ENCODE peak calls at places on chromosomes 3 and 15, in six cellular contexts. S is fibroblast of mammary gland, G is GM06990, W is ovary, Z is HCT116, J is vagina. Q is an unnamed sample.

GRCh38 chr3:182035324-182035723 is 323.6 kb downstream of the SOX2 start:
- DNase-seq in S (no peak), G (no peak), W (no peak), Z (no peak), J (no peak), Q (no peak)

GRCh38 chr3:28218071-28218916 is 23.1 kb upstream of the CMC1 start:
- DNase-seq in S (no peak), G (peak; percentile 66), W (no peak), Z (no peak), J (no peak), Q (no peak)

GRCh38 chr3:11605398-11605797 is 38.3 kb downstream of the VGLL4 start:
- DNase-seq in S (no peak), G (no peak), W (no peak), Z (no peak), J (no peak), Q (no peak)

GRCh38 chr3:147428396-147429153 is 19.4 kb downstream of the ZIC1 start:
- DNase-seq in S (no peak), G (no peak), W (no peak), Z (no peak), J (no peak), Q (no peak)

GRCh38 chr15:101396484-101397261 is 92.8 kb downstream of the PCSK6 start:
- DNase-seq in S (no peak), G (no peak), W (no peak), Z (no peak), J (no peak), Q (no peak)

GRCh38 chr3:150370129-150370602 is 37.9 kb upstream of the TSC22D2 start:
- DNase-seq in S (peak; percentile 95), G (no peak), W (no peak), Z (peak; percentile 92), J (no peak), Q (peak; percentile 88)

GRCh38 chr15:90192961-90193786 is 8.0 kb upstream of the SEMA4B start:
- DNase-seq in S (no peak), G (no peak), W (no peak), Z (no peak), J (no peak), Q (no peak)

GRCh38 chr3:120348065-120348980 is 831 bp downstream of the LRRC58 start:
- DNase-seq in S (peak; percentile 21), G (no peak), W (no peak), Z (no peak), J (no peak), Q (no peak)

GRCh38 chr3:56825579-56826438 is 24.1 kb upstream of the ARHGEF3 start:
- DNase-seq in S (peak; percentile 37), G (no peak), W (no peak), Z (no peak), J (no peak), Q (no peak)

GRCh38 chr15:89088605-89089315 is 504 bp downstream of the ABHD2 start:
- DNase-seq in S (no peak), G (peak; percentile 24), W (peak; percentile 65), Z (no peak), J (no peak), Q (no peak)

GRCh38 chr15:85788796-85789495 is 5.8 kb downstream of the KLHL25 start:
- DNase-seq in S (no peak), G (no peak), W (no peak), Z (no peak), J (no peak), Q (no peak)

GRCh38 chr3:45975696-45976095 is 19.9 kb downstream of the FYCO1 start:
- DNase-seq in S (no peak), G (no peak), W (no peak), Z (no peak), J (no peak), Q (no peak)

GRCh38 chr3:152461460-152461859 is 192.7 kb downstream of the MBNL1 start:
- DNase-seq in S (no peak), G (no peak), W (no peak), Z (no peak), J (no peak), Q (no peak)

GRCh38 chr3:23580337-23580736 is 225.4 kb upstream of the UBE2E1 start:
- DNase-seq in S (peak; percentile 82), G (no peak), W (no peak), Z (no peak), J (no peak), Q (no peak)

GRCh38 chr3:137771401-137772230 is 7.5 kb downstream of the SOX14 start:
- DNase-seq in S (no peak), G (no peak), W (no peak), Z (no peak), J (no peak), Q (no peak)

GRCh38 chr15:63331456-63331855 is 50.2 kb downstream of the CA12 start:
- DNase-seq in S (peak; percentile 35), G (no peak), W (no peak), Z (no peak), J (no peak), Q (no peak)

GRCh38 chr3:141878812-141879211 is 2.4 kb downstream of the ATP1B3 start:
- DNase-seq in S (peak; percentile 62), G (no peak), W (no peak), Z (no peak), J (no peak), Q (peak; percentile 30)

GRCh38 chr3:42755681-42756578 is 17.1 kb downstream of the CCDC13 start:
- DNase-seq in S (peak; percentile 53), G (no peak), W (no peak), Z (no peak), J (no peak), Q (no peak)

GRCh38 chr3:170811515-170811914 is 58.5 kb downstream of the RPL22L1 start:
- DNase-seq in S (peak; percentile 74), G (no peak), W (no peak), Z (no peak), J (no peak), Q (no peak)

GRCh38 chr3:168989396-168989795 is 674.1 kb downstream of the MECOM start:
- DNase-seq in S (peak; percentile 37), G (no peak), W (no peak), Z (no peak), J (no peak), Q (no peak)

GRCh38 chr3:104873331-104873730 is 493.4 kb upstream of the ALCAM start:
- DNase-seq in S (no peak), G (no peak), W (no peak), Z (no peak), J (no peak), Q (no peak)

GRCh38 chr3:25662921-25663320 is 1.8 kb downstream of the TOP2B start:
- DNase-seq in S (no peak), G (no peak), W (no peak), Z (no peak), J (no peak), Q (no peak)

GRCh38 chr3:135310317-135310716 is 515.3 kb downstream of the EPHB1 start:
- DNase-seq in S (no peak), G (peak; percentile 6), W (no peak), Z (no peak), J (no peak), Q (no peak)

GRCh38 chr3:45955706-45956105 is 12.4 kb downstream of the CXCR6 start:
- DNase-seq in S (no peak), G (no peak), W (no peak), Z (no peak), J (no peak), Q (no peak)

GRCh38 chr3:186108106-186108940 is 566 bp downstream of the ETV5 start:
- DNase-seq in S (peak; percentile 51), G (peak; percentile 53), W (no peak), Z (peak; percentile 33), J (no peak), Q (no peak)

GRCh38 chr3:174242311-174243041 is 616.7 kb upstream of the NAALADL2 start:
- DNase-seq in S (peak; percentile 52), G (no peak), W (no peak), Z (no peak), J (no peak), Q (no peak)

GRCh38 chr3:174247671-174248070 is 611.5 kb upstream of the NAALADL2 start:
- DNase-seq in S (no peak), G (no peak), W (no peak), Z (no peak), J (no peak), Q (no peak)

GRCh38 chr3:174243194-174243593 is 615.9 kb upstream of the NAALADL2 start:
- DNase-seq in S (peak; percentile 38), G (no peak), W (no peak), Z (no peak), J (no peak), Q (no peak)
- H3K4me3 ChIP-seq in S (no peak overlapping the region), G (no peak overlapping the region), W (no peak overlapping the region), Z (no peak overlapping the region), J (no peak overlapping the region), Q (no peak overlapping the region)

DNA sequence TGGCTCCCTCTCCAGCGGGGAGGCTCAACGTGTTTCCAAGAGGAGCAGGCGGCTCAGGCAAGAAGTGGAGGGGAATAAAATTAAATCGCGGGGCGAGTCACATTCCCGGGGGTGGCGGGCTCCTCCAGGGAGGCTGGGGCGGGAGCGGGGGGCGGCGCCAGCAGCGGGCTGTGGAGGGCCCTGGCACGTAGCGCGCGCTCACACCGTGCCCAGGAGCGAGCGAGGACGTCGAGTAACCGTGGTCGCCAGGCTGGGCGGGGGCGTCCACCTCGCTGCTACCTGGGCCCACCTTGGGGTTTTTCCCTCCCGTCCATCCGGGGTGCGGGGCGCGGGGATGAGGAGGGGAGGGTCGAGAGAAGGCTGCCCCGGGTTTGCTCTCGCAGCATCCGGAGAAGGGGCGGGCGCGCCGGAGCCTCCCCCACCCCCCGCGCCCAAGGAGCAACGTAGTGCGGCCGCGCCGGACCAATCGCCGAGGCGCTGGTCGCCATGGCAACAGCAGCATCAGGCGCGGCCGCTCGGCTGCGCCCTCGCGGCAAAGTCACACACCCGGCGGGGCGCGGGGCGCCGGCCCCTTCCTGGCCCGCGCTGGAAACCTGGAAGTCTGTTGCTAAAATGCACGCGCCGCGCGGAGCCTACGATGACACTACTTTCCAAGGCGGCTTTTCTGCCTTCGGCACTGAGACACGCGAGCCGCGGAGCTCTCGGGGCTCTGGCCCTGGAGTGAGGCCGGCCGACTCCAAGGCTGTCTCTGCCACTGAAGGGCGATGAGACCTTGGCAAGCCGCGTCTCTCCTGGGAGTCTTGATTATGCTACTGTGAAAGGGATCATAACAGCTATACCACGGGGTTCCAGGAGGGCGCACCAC is at the start of gene IQSEC1:
- DNase-seq in S (peak; percentile 8), G (peak; percentile 87), W (peak; percentile 40), Z (no peak), J (no peak), Q (no peak)
- H3K4me3 ChIP-seq in S (no peak within 1 kb of the TSS), G (peak within 1 kb of the TSS; percentile 64), W (no peak within 1 kb of the TSS), Z (no peak within 1 kb of the TSS), J (peak within 1 kb of the TSS; percentile 19), Q (peak within 1 kb of the TSS; percentile 17)

DNA sequence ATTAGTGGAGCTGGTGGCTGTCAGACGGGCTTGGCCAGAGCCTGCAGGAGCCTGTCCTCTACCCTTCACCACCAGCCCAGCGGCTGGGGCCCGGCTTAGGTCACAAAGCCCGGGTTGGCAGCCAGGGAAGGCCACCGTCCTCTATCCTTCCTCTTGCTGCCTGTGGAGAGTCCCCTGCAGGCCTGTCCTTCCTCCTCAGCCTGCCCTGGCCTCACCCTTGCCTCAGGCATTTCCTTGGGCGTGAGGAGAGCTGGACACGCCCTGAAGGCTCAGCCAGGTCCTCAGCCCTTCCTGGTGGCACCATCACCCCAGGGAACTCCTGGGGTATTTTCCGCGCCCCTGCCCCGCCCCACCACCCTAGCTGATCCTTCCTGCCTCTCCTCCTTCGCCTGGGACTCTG is 7.7 kb downstream of the CHAC1 start:
- DNase-seq in S (no peak), G (no peak), W (no peak), Z (peak; percentile 21), J (no peak), Q (no peak)
- H3K4me3 ChIP-seq in S (no peak overlapping the region), G (no peak overlapping the region), W (no peak overlapping the region), Z (no peak overlapping the region), J (no peak overlapping the region), Q (no peak overlapping the region)

GRCh38 chr15:91491131-91491950 is 362.2 kb upstream of the SLCO3A1 start:
- DNase-seq in S (peak; percentile 20), G (no peak), W (no peak), Z (no peak), J (no peak), Q (no peak)

GRCh38 chr15:91488452-91488851 is 365.1 kb upstream of the SLCO3A1 start:
- DNase-seq in S (no peak), G (no peak), W (no peak), Z (no peak), J (no peak), Q (no peak)

GRCh38 chr15:91490211-91490610 is 363.3 kb upstream of the SLCO3A1 start:
- DNase-seq in S (no peak), G (no peak), W (no peak), Z (no peak), J (no peak), Q (no peak)
- H3K4me3 ChIP-seq in S (no peak overlapping the region), G (no peak overlapping the region), W (no peak overlapping the region), Z (no peak overlapping the region), J (no peak overlapping the region), Q (no peak overlapping the region)

Q was measured in skeletal muscle cell.